ENCODE peak calls at places on chromosome 15, in ten cellular contexts. K, H, V, C, G, J, A, I, F and X are unnamed samples.

GRCh38 chr15:83843511-83843910 is 189.6 kb downstream of the ADAMTSL3 start:
- DNase-seq in J (no peak), I (no peak), K (no peak), C (no peak), A (peak; percentile 53), G (no peak), H (no peak), V (no peak), F (no peak), X (no peak)

GRCh38 chr15:53193149-53193548 is 403.0 kb upstream of the ONECUT1 start:
- DNase-seq in J (no peak), H (no peak), F (no peak), C (peak; percentile 63), V (no peak), K (no peak), I (no peak), A (no peak), G (no peak), X (no peak)

GRCh38 chr15:39808909-39809308 is 26.3 kb upstream of the FSIP1 start:
- DNase-seq in H (no peak), C (no peak), A (no peak), G (no peak), V (no peak), K (no peak), J (no peak), I (no peak), F (no peak), X (no peak)

GRCh38 chr15:51799174-51799907 is 30.1 kb upstream of the TMOD3 start:
- DNase-seq in C (no peak), V (no peak), J (no peak), F (no peak), I (no peak), H (no peak), K (no peak), G (no peak), A (no peak), X (no peak)

GRCh38 chr15:68565701-68566100 is 13.1 kb upstream of the CORO2B start:
- DNase-seq in G (no peak), I (peak; percentile 31), K (no peak), V (no peak), H (no peak), J (no peak), C (no peak), A (no peak), F (no peak), X (no peak)

GRCh38 chr15:65420975-65421359 is 1.8 kb downstream of the IGDCC4 start:
- DNase-seq in K (no peak), H (no peak), F (no peak), J (no peak), I (peak; percentile 53), C (no peak), G (no peak), V (no peak), A (no peak), X (no peak)

GRCh38 chr15:31157644-31158069 is 56.1 kb upstream of the TRPM1 start:
- DNase-seq in H (no peak), G (no peak), I (no peak), F (no peak), A (no peak), V (no peak), C (no peak), K (no peak), J (no peak), X (no peak)

GRCh38 chr15:62889734-62890505 is 152.6 kb upstream of the TPM1 start:
- DNase-seq in C (no peak), G (no peak), K (no peak), F (no peak), H (no peak), I (no peak), V (no peak), A (no peak), J (no peak), X (no peak)

GRCh38 chr15:57751177-57751800 is 44.8 kb downstream of the POLR2M start:
- DNase-seq in K (no peak), J (no peak), G (no peak), C (peak; percentile 18), F (no peak), I (no peak), H (peak; percentile 37), V (no peak), A (no peak), X (no peak)

GRCh38 chr15:25737218-25737643 is 125.9 kb downstream of the ATP10A start:
- DNase-seq in A (no peak), H (no peak), V (no peak), K (no peak), F (no peak), J (no peak), C (no peak), G (no peak), I (peak; percentile 55), X (no peak)

GRCh38 chr15:77966540-77967290 is 110.8 kb downstream of the TBC1D2B start:
- DNase-seq in J (no peak), A (no peak), G (peak; percentile 48), K (no peak), C (peak; percentile 47), V (peak; percentile 18), H (peak; percentile 38), F (peak; percentile 64), I (no peak), X (no peak)

GRCh38 chr15:76793162-76793561 is 112.0 kb downstream of the SCAPER start:
- DNase-seq in H (no peak), K (no peak), F (no peak), I (no peak), V (no peak), A (no peak), G (no peak), J (no peak), C (no peak), X (no peak)

GRCh38 chr15:77630956-77631789 is 1.5 kb downstream of the LINGO1 start:
- DNase-seq in C (no peak), V (no peak), G (no peak), K (no peak), F (peak; percentile 62), I (no peak), A (no peak), H (no peak), J (no peak), X (peak; percentile 46)

GRCh38 chr15:56927816-56928215 is 9.4 kb downstream of the TCF12 start:
- DNase-seq in J (no peak), A (no peak), K (no peak), G (no peak), V (no peak), H (no peak), F (no peak), C (no peak), I (no peak), X (no peak)

GRCh38 chr15:69081310-69082004 is 67.0 kb downstream of the NOX5 start:
- DNase-seq in F (peak; percentile 29), G (no peak), H (peak; percentile 25), J (no peak), K (no peak), I (peak; percentile 86), A (peak; percentile 78), C (peak; percentile 41), V (no peak), X (peak; percentile 82)

GRCh38 chr15:59918994-59919951 is 84.8 kb upstream of the FOXB1 start:
- DNase-seq in K (no peak), V (peak; percentile 63), H (peak; percentile 82), G (peak; percentile 36), F (no peak), I (no peak), A (no peak), J (no peak), C (no peak), X (no peak)